ENCODE peak calls at places on chromosome 21, in six cellular contexts. U, O, K, T, P and B are unnamed samples.
A peak's percentile ranks its signal among the peaks of the same experiment; 100 is the strongest.

GRCh38 chr21:40841524-40842196 is 5.3 kb downstream of the DSCAM start:
- DNase-seq in U (peak; percentile 24), O (no peak), K (peak; percentile 4), T (no peak), P (peak; percentile 33), B (no peak)

GRCh38 chr21:28867401-28867800 is 125.3 kb downstream of the LTN1 start:
- DNase-seq in U (no peak), O (no peak), K (no peak), T (no peak), P (no peak), B (no peak)

GRCh38 chr21:33047231-33047630 is 21.5 kb downstream of the OLIG2 start:
- DNase-seq in U (peak; percentile 37), O (no peak), K (no peak), T (no peak), P (no peak), B (no peak)

GRCh38 chr21:36589352-36589971 is 109.5 kb upstream of the SIM2 start:
- DNase-seq in U (peak; percentile 35), O (peak; percentile 75), K (peak; percentile 59), T (no peak), P (peak; percentile 52), B (peak; percentile 68)

GRCh38 chr21:42992943-42993712 is 18.8 kb downstream of the PKNOX1 start:
- DNase-seq in U (no peak), O (no peak), K (no peak), T (peak; percentile 65), P (no peak), B (no peak)

GRCh38 chr21:15524855-15525254 is 204.9 kb upstream of the USP25 start:
- DNase-seq in U (no peak), O (no peak), K (no peak), T (no peak), P (no peak), B (no peak)

GRCh38 chr21:26532208-26532607 is 40.9 kb downstream of the CYYR1 start:
- DNase-seq in U (no peak), O (no peak), K (no peak), T (no peak), P (no peak), B (no peak)

GRCh38 chr21:25080161-25080560 is 527.1 kb downstream of the MRPL39 start:
- DNase-seq in U (no peak), O (no peak), K (no peak), T (no peak), P (no peak), B (no peak)

GRCh38 chr21:35843911-35844667 is 216.2 kb downstream of the SETD4 start:
- DNase-seq in U (no peak), O (no peak), K (no peak), T (no peak), P (no peak), B (no peak)

GRCh38 chr21:33212159-33212851 is 17.4 kb upstream of the IFNAR2 start:
- DNase-seq in U (peak; percentile 50), O (no peak), K (no peak), T (no peak), P (no peak), B (no peak)

GRCh38 chr21:26806734-26807372 is 38.4 kb downstream of the ADAMTS1 start:
- DNase-seq in U (peak; percentile 40), O (no peak), K (no peak), T (no peak), P (no peak), B (no peak)

GRCh38 chr21:36751383-36751782 is 52.5 kb downstream of the SIM2 start:
- DNase-seq in U (no peak), O (no peak), K (no peak), T (no peak), P (no peak), B (no peak)

GRCh38 chr21:37060296-37060695 is 12.6 kb downstream of the PIGP start:
- DNase-seq in U (peak; percentile 97), O (no peak), K (peak; percentile 65), T (no peak), P (peak; percentile 58), B (no peak)

GRCh38 chr21:27077501-27077900 is 110.6 kb upstream of the ADAMTS5 start:
- DNase-seq in U (no peak), O (no peak), K (no peak), T (no peak), P (no peak), B (no peak)

GRCh38 chr21:29196021-29196663 is 65.7 kb downstream of the MAP3K7CL start:
- DNase-seq in U (peak; percentile 79), O (peak; percentile 82), K (peak; percentile 60), T (peak; percentile 66), P (peak; percentile 62), B (peak; percentile 83)

GRCh38 chr21:38027901-38028300 is 111.6 kb upstream of the KCNJ6 start:
- DNase-seq in U (peak; percentile 67), O (no peak), K (no peak), T (no peak), P (no peak), B (no peak)

GRCh38 chr21:38325761-38326420 is 69.1 kb downstream of the KCNJ15 start:
- DNase-seq in U (no peak), O (no peak), K (no peak), T (no peak), P (no peak), B (no peak)

GRCh38 chr21:26814374-26814773 is 30.8 kb downstream of the ADAMTS1 start:
- DNase-seq in U (no peak), O (no peak), K (no peak), T (no peak), P (no peak), B (no peak)

GRCh38 chr21:32412162-32412997 is at the start of gene EVA1C:
- DNase-seq in U (no peak), O (peak; percentile 33), K (peak; percentile 68), T (peak; percentile 88), P (peak; percentile 68), B (no peak)

GRCh38 chr21:38839683-38840286 is 34.1 kb downstream of the ETS2 start:
- DNase-seq in U (peak; percentile 92), O (no peak), K (no peak), T (no peak), P (no peak), B (no peak)

GRCh38 chr21:39604951-39605350 is 7.8 kb upstream of the B3GALT5 start:
- DNase-seq in U (no peak), O (no peak), K (no peak), T (no peak), P (no peak), B (no peak)

GRCh38 chr21:10511116-10511515 is 10.3 kb upstream of the TPTE start:
- DNase-seq in U (no peak), O (no peak), K (no peak), T (no peak), P (no peak), B (no peak)

GRCh38 chr21:14114251-14114650 is 96.5 kb downstream of the LIPI start:
- DNase-seq in U (no peak), O (no peak), K (peak; percentile 28), T (no peak), P (no peak), B (no peak)

GRCh38 chr21:24220466-24220865 is 1386.8 kb downstream of the MRPL39 start:
- DNase-seq in U (no peak), O (no peak), K (no peak), T (no peak), P (no peak), B (no peak)

GRCh38 chr21:33267250-33267649 is 1.1 kb downstream of the IL10RB start:
- DNase-seq in U (no peak), O (no peak), K (no peak), T (no peak), P (no peak), B (no peak)

GRCh38 chr21:37071561-37072238 is 1.2 kb downstream of the PIGP start:
- DNase-seq in U (peak; percentile 62), O (peak; percentile 25), K (peak; percentile 52), T (peak; percentile 90), P (peak; percentile 76), B (peak; percentile 13)

GRCh38 chr21:38494688-38495087 is 3.6 kb downstream of the ERG start:
- DNase-seq in U (peak; percentile 15), O (no peak), K (no peak), T (no peak), P (no peak), B (no peak)

GRCh38 chr21:27268290-27268689 is 301.4 kb upstream of the ADAMTS5 start:
- DNase-seq in U (peak; percentile 61), O (no peak), K (no peak), T (no peak), P (no peak), B (no peak)

GRCh38 chr21:18522181-18522771 is 118.7 kb upstream of the TMPRSS15 start:
- DNase-seq in U (no peak), O (no peak), K (no peak), T (no peak), P (no peak), B (no peak)
- TF ChIP-seq CTCF in U (no peak), O (no peak), K (no peak), T (peak; percentile 21), P (no peak), B (no peak)

GRCh38 chr21:45265721-45266517 is 21.8 kb downstream of the POFUT2 start:
- DNase-seq in U (no peak), O (no peak), K (no peak), T (peak; percentile 58), P (peak; percentile 13), B (no peak)

GRCh38 chr21:45269861-45270260 is 17.8 kb downstream of the POFUT2 start:
- DNase-seq in U (no peak), O (no peak), K (no peak), T (peak; percentile 55), P (peak; percentile 13), B (no peak)

GRCh38 chr21:45266518-45267389 is 20.9 kb downstream of the POFUT2 start:
- DNase-seq in U (no peak), O (no peak), K (no peak), T (peak; percentile 47), P (no peak), B (no peak)

GRCh38 chr21:45267390-45267760 is 20.3 kb downstream of the POFUT2 start:
- DNase-seq in U (no peak), O (no peak), K (no peak), T (peak; percentile 39), P (no peak), B (no peak)

DNA sequence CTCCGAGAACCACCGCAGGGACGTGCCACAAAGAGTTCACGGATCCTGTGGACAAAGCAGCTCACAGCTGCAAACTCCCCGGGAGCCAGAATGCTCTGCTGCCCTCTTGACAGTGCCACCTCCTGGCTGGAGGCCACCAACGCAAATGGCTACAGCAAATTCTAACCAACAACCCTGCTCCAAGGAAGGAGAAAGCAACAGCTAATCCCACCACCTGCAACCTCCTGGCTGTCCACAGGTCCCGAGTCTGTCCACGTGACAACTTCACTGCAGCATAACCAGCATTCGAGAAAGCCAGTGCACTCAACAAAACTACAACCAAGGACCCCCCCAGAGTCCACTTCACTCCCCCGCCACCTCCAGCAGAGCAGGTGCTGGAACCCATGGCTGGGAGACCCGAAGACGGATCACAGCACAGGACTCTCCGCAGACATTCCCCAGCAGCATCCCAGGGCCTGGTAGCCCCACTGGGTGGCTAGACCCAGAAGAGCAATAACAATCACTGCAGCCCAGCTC is 17.3 kb downstream of the POFUT2 start:
- DNase-seq in U (no peak), O (no peak), K (no peak), T (peak; percentile 46), P (no peak), B (no peak)
- TF ChIP-seq CTCF in U (peak; percentile 50), O (no peak), K (no peak), T (no peak), P (no peak), B (peak; percentile 22)

GRCh38 chr21:31041295-31042079 is 3.2 kb upstream of the KRTAP19-8 start:
- DNase-seq in U (no peak), O (no peak), K (no peak), T (no peak), P (no peak), B (no peak)
- TF ChIP-seq CTCF in U (no peak), O (no peak), K (no peak), T (no peak), P (no peak), B (no peak)

GRCh38 chr21:44444286-44444931 is 10.9 kb upstream of the LRRC3 start:
- DNase-seq in U (no peak), O (no peak), K (no peak), T (peak; percentile 57), P (no peak), B (no peak)
- TF ChIP-seq CTCF in U (peak; percentile 26), O (no peak), K (no peak), T (no peak), P (no peak), B (no peak)